ENCODE peak calls at places on chromosome 13, in seven cellular contexts. E is H1, W is IMR-90, U is A549, T is HepG2, H is HCT116, A is K562. R is an unnamed sample.

GRCh38 chr13:106350208-106350607 is 185.3 kb downstream of the EFNB2 start:
- DNase-seq in E (no peak), W (no peak), U (no peak), T (no peak), H (peak), A (no peak), R (no peak)

GRCh38 chr13:105069106-105069505 is 1466.4 kb downstream of the EFNB2 start:
- DNase-seq in E (no peak), W (peak), U (no peak), T (no peak), H (no peak), A (no peak), R (no peak)

GRCh38 chr13:105914637-105915036 is 620.8 kb downstream of the EFNB2 start:
- DNase-seq in E (no peak), W (peak), U (no peak), T (no peak), H (no peak), A (no peak), R (no peak)

GRCh38 chr13:74423434-74423833 is 289.2 kb upstream of the KLF12 start:
- DNase-seq in E (no peak), W (no peak), U (no peak), T (no peak), H (no peak), A (no peak), R (no peak)

GRCh38 chr13:53357582-53357981 is 329.0 kb downstream of the OLFM4 start:
- DNase-seq in E (no peak), W (no peak), U (no peak), T (no peak), H (no peak), A (no peak), R (no peak)

GRCh38 chr13:72590091-72590490 is 137.3 kb downstream of the MZT1 start:
- DNase-seq in E (no peak), W (no peak), U (no peak), T (no peak), H (no peak), A (no peak), R (no peak)

GRCh38 chr13:95505265-95505664 is 47.3 kb upstream of the CLDN10 start:
- DNase-seq in E (no peak), W (no peak), U (peak), T (no peak), H (no peak), A (no peak), R (no peak)

GRCh38 chr13:33676700-33677048 is 141.3 kb upstream of the RFC3 start:
- DNase-seq in E (no peak), W (peak), U (peak), T (peak), H (no peak), A (no peak), R (no peak)

GRCh38 chr13:104143760-104144406 is 1077.7 kb upstream of the SLC10A2 start:
- DNase-seq in E (no peak), W (no peak), U (no peak), T (no peak), H (no peak), A (no peak), R (no peak)

GRCh38 chr13:39867807-39868206 is 212.3 kb downstream of the COG6 start:
- DNase-seq in E (no peak), W (no peak), U (no peak), T (no peak), H (no peak), A (no peak), R (no peak)

GRCh38 chr13:31051999-31052398 is 109.7 kb downstream of the HSPH1 start:
- DNase-seq in E (no peak), W (peak), U (peak), T (no peak), H (peak), A (no peak), R (no peak)

GRCh38 chr13:103539265-103539664 is 473.0 kb upstream of the SLC10A2 start:
- DNase-seq in E (no peak), W (no peak), U (no peak), T (no peak), H (no peak), A (no peak), R (no peak)

GRCh38 chr13:65093352-65093751 is 2136.8 kb downstream of the PCDH9 start:
- DNase-seq in E (no peak), W (no peak), U (no peak), T (no peak), H (no peak), A (no peak), R (no peak)
- TF ChIP-seq CEBPB in E (no peak), W (no peak), U (no peak), T (no peak), H (no peak), A (no peak), R (no peak)

GRCh38 chr13:23725922-23726321 is 155.7 kb downstream of the TNFRSF19 start:
- DNase-seq in E (no peak), W (no peak), U (no peak), T (no peak), H (no peak), A (no peak), R (no peak)

GRCh38 chr13:23722726-23723453 is 152.7 kb downstream of the TNFRSF19 start:
- DNase-seq in E (no peak), W (no peak), U (no peak), T (peak), H (no peak), A (no peak), R (no peak)

GRCh38 chr13:23724196-23724970 is 154.2 kb downstream of the TNFRSF19 start:
- DNase-seq in E (no peak), W (peak), U (no peak), T (no peak), H (no peak), A (no peak), R (no peak)

GRCh38 chr13:23718916-23719470 is 148.8 kb downstream of the TNFRSF19 start:
- DNase-seq in E (no peak), W (peak), U (no peak), T (peak), H (no peak), A (no peak), R (no peak)

DNA sequence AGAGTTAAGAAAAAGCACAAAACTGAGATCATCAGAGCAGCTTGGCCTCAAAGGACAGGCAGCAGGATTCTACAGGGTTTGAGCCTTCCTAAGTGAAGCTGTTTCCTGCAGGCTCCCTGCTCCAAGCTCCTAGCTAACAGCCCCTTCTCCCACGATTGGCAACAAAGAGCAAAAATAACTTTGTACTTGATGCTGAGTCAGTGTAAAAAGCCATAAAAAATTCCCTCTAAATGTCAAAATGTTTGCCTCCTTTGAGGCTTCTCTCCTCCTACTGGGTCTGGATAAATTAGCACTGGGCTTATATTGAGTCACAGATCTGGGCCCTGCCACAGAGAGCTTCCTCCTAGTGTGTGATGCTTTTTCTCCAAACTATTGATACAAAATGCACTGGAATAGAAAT is 153.3 kb downstream of the TNFRSF19 start:
- DNase-seq in E (no peak), W (peak), U (no peak), T (no peak), H (no peak), A (no peak), R (no peak)
- TF ChIP-seq CEBPB in E (no peak), W (no peak), U (no peak), T (no peak), H (no peak), A (no peak), R (no peak)

GRCh38 chr13:113586661-113587479 is 2.3 kb downstream of the TFDP1 start:
- DNase-seq in E (no peak), W (no peak), U (no peak), T (no peak), H (no peak), A (no peak), R (no peak)
- TF ChIP-seq CEBPB in E (no peak), W (no peak), U (no peak), T (no peak), H (no peak), A (no peak), R (no peak)

DNA sequence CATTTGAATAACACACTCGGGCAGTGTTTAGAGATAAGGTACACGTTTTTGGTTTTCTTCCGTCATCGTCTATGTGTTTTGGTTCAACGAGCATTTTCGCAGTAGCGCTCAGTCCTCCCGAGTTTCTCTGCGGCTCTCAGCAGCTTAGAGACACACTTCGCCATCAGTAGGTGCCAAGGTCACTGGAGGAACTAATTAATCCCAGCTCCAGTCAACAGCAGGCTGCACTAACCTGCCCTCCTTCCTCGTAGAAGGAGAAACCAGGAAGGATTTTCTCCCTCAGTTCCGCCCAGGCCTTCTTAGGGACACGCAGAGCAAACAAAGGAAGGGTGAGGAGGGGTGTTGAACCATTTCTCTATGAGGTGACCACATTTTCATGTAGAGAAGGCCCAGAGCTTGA is 12.6 kb downstream of the MBNL2 start:
- DNase-seq in E (no peak), W (no peak), U (no peak), T (no peak), H (no peak), A (no peak), R (no peak)
- TF ChIP-seq CEBPB in E (no peak), W (no peak), U (no peak), T (no peak), H (no peak), A (no peak), R (no peak)

DNA sequence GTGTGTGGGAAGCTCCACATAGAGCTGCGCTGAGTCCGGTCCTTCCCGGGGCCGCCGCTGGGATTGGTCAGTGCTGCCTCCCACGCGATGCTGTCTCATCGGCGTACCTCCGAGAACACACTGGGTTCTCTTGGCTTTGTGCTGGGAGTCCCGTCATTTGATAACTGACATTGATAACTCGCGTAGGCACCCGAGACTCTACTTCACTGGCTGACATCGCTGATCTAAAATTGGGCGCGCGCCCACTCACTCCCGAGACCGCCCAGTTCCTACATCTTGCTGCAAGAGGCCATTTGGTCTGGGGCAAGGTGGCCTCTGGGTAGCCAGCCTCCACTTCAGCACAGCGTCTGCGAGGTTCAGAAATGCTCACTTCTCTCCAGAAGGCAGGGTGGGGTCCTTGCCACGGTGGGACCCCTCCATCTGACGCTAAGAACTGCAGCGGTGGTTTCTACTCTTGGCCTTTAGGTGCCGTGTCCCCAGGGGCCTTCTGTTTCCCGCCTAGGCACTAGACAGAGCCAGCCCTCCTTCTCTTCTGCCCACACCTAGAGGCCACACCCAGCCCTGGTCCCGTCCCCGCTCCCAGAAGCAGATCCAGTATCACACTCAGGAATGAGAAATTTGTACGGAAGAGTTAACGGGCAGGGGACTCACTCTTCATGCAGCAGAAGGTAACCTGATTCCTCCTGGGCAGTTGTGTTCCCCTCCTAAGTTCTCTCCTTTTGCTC is 40.7 kb upstream of the ATP11A start:
- DNase-seq in E (no peak), W (no peak), U (no peak), T (no peak), H (no peak), A (peak), R (no peak)
- TF ChIP-seq CEBPB in E (no peak), W (no peak), U (no peak), T (no peak), H (no peak), A (no peak), R (no peak)

GRCh38 chr13:24128962-24129361 is 31.6 kb upstream of the SPATA13 start:
- DNase-seq in E (no peak), W (no peak), U (no peak), T (no peak), H (no peak), A (no peak), R (no peak)

GRCh38 chr13:24124789-24125476 is 35.6 kb upstream of the SPATA13 start:
- DNase-seq in E (no peak), W (peak), U (no peak), T (no peak), H (no peak), A (no peak), R (peak)

GRCh38 chr13:24130134-24130792 is 30.3 kb upstream of the SPATA13 start:
- DNase-seq in E (no peak), W (peak), U (no peak), T (no peak), H (no peak), A (no peak), R (no peak)

GRCh38 chr13:24128112-24128511 is 32.4 kb upstream of the SPATA13 start:
- DNase-seq in E (no peak), W (no peak), U (no peak), T (no peak), H (no peak), A (no peak), R (no peak)

DNA sequence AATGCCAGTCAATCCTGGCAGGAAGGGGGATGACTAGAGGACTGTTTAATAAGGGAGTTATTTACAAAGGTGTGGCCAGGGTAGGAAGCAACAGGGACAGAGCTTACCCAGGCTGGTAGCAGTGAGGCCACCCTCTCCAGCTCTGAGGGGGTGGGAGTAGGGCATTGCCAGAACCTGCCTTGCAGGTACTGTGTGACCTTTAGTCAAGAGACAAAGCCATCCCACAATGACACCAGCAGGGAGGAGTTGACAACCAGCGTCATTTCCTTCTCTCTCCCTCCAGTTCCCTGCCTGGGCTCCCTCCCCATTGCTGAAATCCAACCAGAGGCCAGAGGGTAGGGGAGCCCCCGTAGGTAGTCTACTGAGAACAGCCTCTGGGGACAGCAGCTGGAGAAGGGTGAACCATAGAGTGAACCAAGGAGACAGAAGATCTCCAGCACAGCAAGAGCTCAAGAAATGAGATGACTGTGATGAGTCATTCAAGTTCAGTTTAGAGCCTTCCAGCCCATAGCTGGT is 33.3 kb upstream of the SPATA13 start:
- DNase-seq in E (no peak), W (peak), U (peak), T (no peak), H (no peak), A (no peak), R (peak)
- TF ChIP-seq CEBPB in E (no peak), W (no peak), U (no peak), T (no peak), H (no peak), A (no peak), R (no peak)

DNA sequence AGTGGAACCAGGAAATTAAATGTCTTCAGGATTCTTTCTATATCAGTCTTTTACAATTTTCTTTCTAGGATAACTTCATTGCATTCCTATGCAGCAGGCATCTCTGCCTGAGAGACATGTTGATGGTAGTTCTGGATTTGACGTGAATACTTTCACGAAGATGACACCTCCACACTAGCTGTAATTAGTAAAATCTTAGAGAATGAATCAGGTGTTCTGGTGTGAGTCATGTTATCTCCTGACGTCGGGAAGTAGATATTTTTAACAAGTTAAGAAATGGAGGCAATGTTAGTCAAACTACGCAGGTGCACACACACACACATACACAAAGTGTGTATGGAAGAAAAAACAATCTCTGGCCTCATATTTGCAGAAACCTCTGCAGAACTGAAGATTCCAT is 1661.3 kb upstream of the MIR17HG start:
- DNase-seq in E (no peak), W (no peak), U (no peak), T (no peak), H (no peak), A (no peak), R (no peak)
- TF ChIP-seq CEBPB in E (no peak), W (no peak), U (no peak), T (no peak), H (no peak), A (no peak), R (no peak)

DNA sequence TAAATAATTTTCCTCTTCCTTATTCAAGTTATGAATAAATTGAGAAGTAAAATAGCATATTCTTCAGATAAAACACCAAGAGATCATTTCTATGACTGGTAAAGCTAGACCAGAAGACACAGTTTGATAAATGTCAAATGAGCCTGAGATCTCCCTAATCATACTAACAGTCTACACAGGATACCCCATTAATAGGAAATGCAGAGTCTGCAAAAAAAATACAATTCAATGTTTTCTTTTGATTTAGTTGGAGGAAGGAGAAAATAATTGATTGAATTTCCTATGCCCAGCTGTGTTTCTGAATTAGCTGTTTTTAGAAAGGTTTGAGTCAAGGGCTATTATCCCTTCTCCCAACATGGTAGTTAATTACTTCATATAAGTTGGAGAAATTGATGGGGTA is 734.6 kb upstream of the SLITRK1 start:
- DNase-seq in E (no peak), W (no peak), U (no peak), T (no peak), H (no peak), A (no peak), R (no peak)
- TF ChIP-seq CEBPB in E (no peak), W (no peak), U (no peak), T (no peak), H (no peak), A (no peak), R (no peak)

DNA sequence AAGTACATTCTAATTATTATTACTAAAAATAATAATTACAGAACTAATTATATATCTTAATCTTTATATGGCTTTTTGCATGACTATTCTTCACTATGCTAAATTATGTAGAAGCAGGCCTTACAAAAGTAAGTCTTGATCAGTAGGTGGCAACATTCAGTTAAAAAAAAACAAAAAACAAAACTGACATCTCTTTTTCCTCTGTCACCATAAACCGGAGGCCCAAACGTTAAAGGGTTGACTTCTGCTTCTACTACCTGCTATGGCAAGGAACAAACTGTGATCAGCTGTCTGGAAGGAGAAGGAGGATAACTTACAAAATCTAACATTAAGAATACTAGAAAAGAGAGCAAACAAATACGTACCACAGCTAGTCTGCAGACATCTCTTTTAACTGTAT is 1525.6 kb downstream of the SLITRK1 start:
- DNase-seq in E (no peak), W (no peak), U (peak), T (no peak), H (no peak), A (no peak), R (no peak)
- TF ChIP-seq CEBPB in E (no peak), W (no peak), U (no peak), T (no peak), H (no peak), A (no peak), R (no peak)

GRCh38 chr13:101835920-101836319 is 383.4 kb downstream of the ITGBL1 start:
- DNase-seq in E (no peak), W (no peak), U (no peak), T (no peak), H (no peak), A (no peak), R (no peak)
- TF ChIP-seq CEBPB in E (no peak), W (no peak), U (no peak), T (no peak), H (no peak), A (no peak), R (no peak)